ENCODE peak calls at places on chromosomes 6 and 20, in five cellular contexts. One of them, this sample, is unnamed.

GRCh38 chr6:33018904-33019303 is 9.5 kb upstream of the HLA-DOA start:
- DNase-seq in dorsolateral prefrontal cortex: no peak
- DNase-seq in tibial artery: peak; percentile 85
- DNase-seq in upper lobe of right lung: peak; percentile 84
- DNase-seq in breast epithelium: no peak
- DNase-seq in this sample: no peak

GRCh38 chr20:21508230-21509078 is 5.4 kb downstream of the NKX2-2 start:
- DNase-seq in dorsolateral prefrontal cortex: peak; percentile 92
- DNase-seq in tibial artery: no peak
- DNase-seq in upper lobe of right lung: no peak
- DNase-seq in breast epithelium: no peak
- DNase-seq in this sample: no peak

GRCh38 chr6:30508890-30509736 is 19.8 kb downstream of the HLA-E start:
- DNase-seq in dorsolateral prefrontal cortex: no peak
- DNase-seq in tibial artery: no peak
- DNase-seq in upper lobe of right lung: no peak
- DNase-seq in breast epithelium: no peak
- DNase-seq in this sample: no peak

GRCh38 chr6:52089758-52090348 is 2.4 kb upstream of the PKHD1 start:
- DNase-seq in dorsolateral prefrontal cortex: no peak
- DNase-seq in tibial artery: no peak
- DNase-seq in upper lobe of right lung: no peak
- DNase-seq in breast epithelium: no peak
- DNase-seq in this sample: no peak

GRCh38 chr20:62795023-62795761 is 1.1 kb upstream of the MRGBP start:
- DNase-seq in dorsolateral prefrontal cortex: no peak
- DNase-seq in tibial artery: peak; percentile 83
- DNase-seq in upper lobe of right lung: peak; percentile 80
- DNase-seq in breast epithelium: no peak
- DNase-seq in this sample: peak; percentile 93

GRCh38 chr20:11676618-11677289 is 240.9 kb upstream of the BTBD3 start:
- DNase-seq in dorsolateral prefrontal cortex: no peak
- DNase-seq in tibial artery: no peak
- DNase-seq in upper lobe of right lung: no peak
- DNase-seq in breast epithelium: no peak
- DNase-seq in this sample: no peak

GRCh38 chr6:13766201-13766634 is 48.1 kb downstream of the MCUR1 start:
- DNase-seq in dorsolateral prefrontal cortex: no peak
- DNase-seq in tibial artery: no peak
- DNase-seq in upper lobe of right lung: no peak
- DNase-seq in breast epithelium: no peak
- DNase-seq in this sample: no peak

GRCh38 chr6:165422192-165422591 is 112.8 kb upstream of the C6orf118 start:
- DNase-seq in dorsolateral prefrontal cortex: no peak
- DNase-seq in tibial artery: no peak
- DNase-seq in upper lobe of right lung: no peak
- DNase-seq in breast epithelium: no peak
- DNase-seq in this sample: no peak

GRCh38 chr6:105015482-105015881 is 58.6 kb downstream of the LIN28B start:
- DNase-seq in dorsolateral prefrontal cortex: no peak
- DNase-seq in tibial artery: no peak
- DNase-seq in upper lobe of right lung: no peak
- DNase-seq in breast epithelium: no peak
- DNase-seq in this sample: no peak

GRCh38 chr20:21251278-21251677 is 51.9 kb upstream of the XRN2 start:
- DNase-seq in dorsolateral prefrontal cortex: no peak
- DNase-seq in tibial artery: no peak
- DNase-seq in upper lobe of right lung: no peak
- DNase-seq in breast epithelium: no peak
- DNase-seq in this sample: no peak

GRCh38 chr20:62716198-62716940 is 7.7 kb downstream of the NTSR1 start:
- DNase-seq in dorsolateral prefrontal cortex: no peak
- DNase-seq in tibial artery: no peak
- DNase-seq in upper lobe of right lung: no peak
- DNase-seq in breast epithelium: no peak
- DNase-seq in this sample: peak; percentile 60

GRCh38 chr6:17941318-17941717 is 46.1 kb downstream of the KIF13A start:
- DNase-seq in dorsolateral prefrontal cortex: no peak
- DNase-seq in tibial artery: no peak
- DNase-seq in upper lobe of right lung: no peak
- DNase-seq in breast epithelium: no peak
- DNase-seq in this sample: no peak

GRCh38 chr20:32479697-32480140 is 105.4 kb downstream of the NOL4L start:
- DNase-seq in dorsolateral prefrontal cortex: no peak
- DNase-seq in tibial artery: no peak
- DNase-seq in upper lobe of right lung: no peak
- DNase-seq in breast epithelium: no peak
- DNase-seq in this sample: no peak
- H3K27ac ChIP-seq in dorsolateral prefrontal cortex: peak overlapping the region; percentile 97
- H3K27ac ChIP-seq in tibial artery: no peak overlapping the region
- H3K27ac ChIP-seq in upper lobe of right lung: no peak overlapping the region
- H3K27ac ChIP-seq in breast epithelium: peak overlapping the region; percentile 96
- H3K27ac ChIP-seq in this sample: peak overlapping the region; percentile 94

DNA sequence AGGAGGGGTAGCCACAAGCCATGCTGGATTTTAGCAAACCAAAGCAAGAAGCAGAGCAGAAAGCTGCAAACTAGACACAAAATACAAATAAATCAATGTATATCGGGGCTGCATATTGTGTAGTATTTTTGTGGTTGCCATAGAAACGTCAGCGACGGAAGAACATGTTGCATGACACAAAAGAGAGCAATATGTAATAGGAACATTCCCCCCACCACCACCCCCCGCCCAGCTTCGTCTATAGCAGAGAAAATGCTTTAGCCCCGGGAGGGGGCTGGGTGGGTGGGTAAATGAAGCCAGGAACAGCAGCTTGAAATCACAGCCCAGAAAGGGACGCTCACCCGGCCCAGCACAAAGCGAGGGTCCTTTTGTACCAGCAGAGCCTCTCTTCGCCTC is 507 bp downstream of the AGPAT4 start:
- DNase-seq in dorsolateral prefrontal cortex: no peak
- DNase-seq in tibial artery: no peak
- DNase-seq in upper lobe of right lung: no peak
- DNase-seq in breast epithelium: no peak
- DNase-seq in this sample: no peak
- H3K27ac ChIP-seq in dorsolateral prefrontal cortex: peak overlapping the region; percentile 89
- H3K27ac ChIP-seq in tibial artery: peak overlapping the region; percentile 61
- H3K27ac ChIP-seq in upper lobe of right lung: peak overlapping the region; percentile 79
- H3K27ac ChIP-seq in breast epithelium: peak overlapping the region; percentile 82
- H3K27ac ChIP-seq in this sample: peak overlapping the region; percentile 71

GRCh38 chr6:45681860-45682488 is 304.2 kb upstream of the SUPT3H start:
- DNase-seq in dorsolateral prefrontal cortex: no peak
- DNase-seq in tibial artery: no peak
- DNase-seq in upper lobe of right lung: no peak
- DNase-seq in breast epithelium: no peak
- DNase-seq in this sample: peak; percentile 65
- H3K27ac ChIP-seq in dorsolateral prefrontal cortex: no peak overlapping the region
- H3K27ac ChIP-seq in tibial artery: no peak overlapping the region
- H3K27ac ChIP-seq in upper lobe of right lung: no peak overlapping the region
- H3K27ac ChIP-seq in breast epithelium: no peak overlapping the region
- H3K27ac ChIP-seq in this sample: no peak overlapping the region

GRCh38 chr6:125962900-125963497 is 6.4 kb downstream of the HINT3 start:
- DNase-seq in dorsolateral prefrontal cortex: no peak
- DNase-seq in tibial artery: no peak
- DNase-seq in upper lobe of right lung: no peak
- DNase-seq in breast epithelium: no peak
- DNase-seq in this sample: no peak
- H3K27ac ChIP-seq in dorsolateral prefrontal cortex: peak overlapping the region; percentile 99
- H3K27ac ChIP-seq in tibial artery: peak overlapping the region; percentile 2
- H3K27ac ChIP-seq in upper lobe of right lung: no peak overlapping the region
- H3K27ac ChIP-seq in breast epithelium: no peak overlapping the region
- H3K27ac ChIP-seq in this sample: no peak overlapping the region

GRCh38 chr20:1810572-1810925 is 84.7 kb upstream of the SIRPA start:
- DNase-seq in dorsolateral prefrontal cortex: no peak
- DNase-seq in tibial artery: no peak
- DNase-seq in upper lobe of right lung: no peak
- DNase-seq in breast epithelium: no peak
- DNase-seq in this sample: no peak

GRCh38 chr20:1810926-1811620 is 84.1 kb upstream of the SIRPA start:
- DNase-seq in dorsolateral prefrontal cortex: no peak
- DNase-seq in tibial artery: no peak
- DNase-seq in upper lobe of right lung: no peak
- DNase-seq in breast epithelium: no peak
- DNase-seq in this sample: peak; percentile 61

GRCh38 chr20:1809121-1809520 is 86.1 kb upstream of the SIRPA start:
- DNase-seq in dorsolateral prefrontal cortex: no peak
- DNase-seq in tibial artery: no peak
- DNase-seq in upper lobe of right lung: no peak
- DNase-seq in breast epithelium: no peak
- DNase-seq in this sample: no peak

GRCh38 chr20:1808101-1808500 is 87.1 kb upstream of the SIRPA start:
- DNase-seq in dorsolateral prefrontal cortex: no peak
- DNase-seq in tibial artery: peak; percentile 12
- DNase-seq in upper lobe of right lung: no peak
- DNase-seq in breast epithelium: no peak
- DNase-seq in this sample: no peak

GRCh38 chr20:1809611-1810510 is 85.3 kb upstream of the SIRPA start:
- DNase-seq in dorsolateral prefrontal cortex: no peak
- DNase-seq in tibial artery: peak; percentile 45
- DNase-seq in upper lobe of right lung: no peak
- DNase-seq in breast epithelium: no peak
- DNase-seq in this sample: no peak
- H3K27ac ChIP-seq in dorsolateral prefrontal cortex: peak overlapping the region; percentile 94
- H3K27ac ChIP-seq in tibial artery: peak overlapping the region; percentile 53
- H3K27ac ChIP-seq in upper lobe of right lung: peak overlapping the region; percentile 44
- H3K27ac ChIP-seq in breast epithelium: peak overlapping the region; percentile 96
- H3K27ac ChIP-seq in this sample: no peak overlapping the region

DNA sequence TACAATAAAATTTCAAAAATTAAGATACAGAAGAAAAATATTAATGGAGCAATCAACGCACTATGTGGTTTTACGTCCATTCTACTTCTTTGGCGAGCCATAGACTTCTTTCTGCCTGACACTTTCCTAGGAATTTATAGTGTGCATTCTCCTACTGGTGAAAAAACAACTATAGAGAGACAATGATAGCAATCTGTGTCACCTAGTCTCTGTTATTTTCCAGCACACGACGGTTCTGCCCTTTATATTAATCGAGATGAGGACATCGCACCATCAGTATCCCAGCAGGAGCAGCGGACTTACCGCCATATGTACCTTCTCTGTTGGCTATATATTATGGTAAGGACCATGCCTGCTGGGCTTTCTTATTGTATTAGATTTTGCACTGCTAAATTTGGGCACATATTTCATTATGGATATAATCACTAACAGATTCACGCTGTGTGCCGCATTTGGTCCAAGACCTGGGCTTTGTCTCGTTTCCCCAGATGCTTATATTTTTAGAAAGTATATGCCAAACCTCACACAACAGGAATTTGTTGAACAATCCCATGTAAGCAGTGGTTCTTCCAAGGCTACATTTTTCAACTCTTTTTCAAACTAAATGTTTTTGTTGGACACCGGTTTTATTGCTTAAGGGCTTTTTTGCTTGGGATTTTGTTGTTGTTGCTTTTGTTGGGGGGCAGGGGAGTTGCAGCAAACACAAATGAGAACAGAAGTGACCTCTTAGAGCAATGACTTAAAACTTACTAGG is 166.4 kb downstream of the ADAT2 start:
- DNase-seq in dorsolateral prefrontal cortex: no peak
- DNase-seq in tibial artery: no peak
- DNase-seq in upper lobe of right lung: no peak
- DNase-seq in breast epithelium: no peak
- DNase-seq in this sample: no peak
- H3K27ac ChIP-seq in dorsolateral prefrontal cortex: no peak overlapping the region
- H3K27ac ChIP-seq in tibial artery: peak overlapping the region; percentile 26
- H3K27ac ChIP-seq in upper lobe of right lung: no peak overlapping the region
- H3K27ac ChIP-seq in breast epithelium: no peak overlapping the region
- H3K27ac ChIP-seq in this sample: no peak overlapping the region